ENCODE peak calls at places on chromosome 1, in four cellular contexts. One of them, this sample, is unnamed.

GRCh38 chr1:159917533-159917932 is 7.8 kb downstream of the TAGLN2 start:
- DNase-seq in H1: no peak
- DNase-seq in WTC11: no peak
- DNase-seq in SK-N-SH: no peak
- DNase-seq in this sample: no peak

GRCh38 chr1:91567583-91567982 is 66.9 kb downstream of the CDC7 start:
- DNase-seq in H1: no peak
- DNase-seq in WTC11: no peak
- DNase-seq in SK-N-SH: no peak
- DNase-seq in this sample: no peak

GRCh38 chr1:40630488-40631223 is 34.8 kb downstream of the RIMS3 start:
- DNase-seq in H1: peak
- DNase-seq in WTC11: peak
- DNase-seq in SK-N-SH: peak
- DNase-seq in this sample: peak

GRCh38 chr1:62180649-62181048 is 14.0 kb upstream of the L1TD1 start:
- DNase-seq in H1: no peak
- DNase-seq in WTC11: no peak
- DNase-seq in SK-N-SH: no peak
- DNase-seq in this sample: no peak

GRCh38 chr1:205913451-205914204 is 29.6 kb downstream of the SLC26A9 start:
- DNase-seq in H1: no peak
- DNase-seq in WTC11: no peak
- DNase-seq in SK-N-SH: peak
- DNase-seq in this sample: no peak

GRCh38 chr1:205630241-205630640 is 1.6 kb downstream of the ELK4 start:
- DNase-seq in H1: no peak
- DNase-seq in WTC11: no peak
- DNase-seq in SK-N-SH: no peak
- DNase-seq in this sample: no peak

GRCh38 chr1:60037061-60037460 is 36.5 kb downstream of the C1orf87 start:
- DNase-seq in H1: no peak
- DNase-seq in WTC11: no peak
- DNase-seq in SK-N-SH: no peak
- DNase-seq in this sample: no peak

GRCh38 chr1:94542088-94542671 is 621 bp upstream of the F3 start:
- DNase-seq in H1: peak
- DNase-seq in WTC11: peak
- DNase-seq in SK-N-SH: peak
- DNase-seq in this sample: no peak

GRCh38 chr1:157111396-157112165 is 12.0 kb upstream of the ETV3L start:
- DNase-seq in H1: no peak
- DNase-seq in WTC11: peak
- DNase-seq in SK-N-SH: no peak
- DNase-seq in this sample: no peak

GRCh38 chr1:63255153-63255552 is 67.2 kb upstream of the FOXD3 start:
- DNase-seq in H1: no peak
- DNase-seq in WTC11: no peak
- DNase-seq in SK-N-SH: no peak
- DNase-seq in this sample: no peak

GRCh38 chr1:203114202-203114601 is 13.3 kb upstream of the ADORA1 start:
- DNase-seq in H1: no peak
- DNase-seq in WTC11: no peak
- DNase-seq in SK-N-SH: no peak
- DNase-seq in this sample: no peak

GRCh38 chr1:107782192-107782845 is 182.7 kb downstream of the VAV3 start:
- DNase-seq in H1: no peak
- DNase-seq in WTC11: no peak
- DNase-seq in SK-N-SH: peak
- DNase-seq in this sample: peak

GRCh38 chr1:87588445-87588844 is 259.8 kb downstream of the LMO4 start:
- DNase-seq in H1: no peak
- DNase-seq in WTC11: no peak
- DNase-seq in SK-N-SH: no peak
- DNase-seq in this sample: no peak

GRCh38 chr1:110007045-110007444 is 22.5 kb downstream of the AHCYL1 start:
- DNase-seq in H1: no peak
- DNase-seq in WTC11: no peak
- DNase-seq in SK-N-SH: peak
- DNase-seq in this sample: no peak

GRCh38 chr1:8652607-8653046 is 164.8 kb downstream of the RERE start:
- DNase-seq in H1: no peak
- DNase-seq in WTC11: no peak
- DNase-seq in SK-N-SH: no peak
- DNase-seq in this sample: no peak

GRCh38 chr1:218266356-218266755 is 18.7 kb upstream of the RRP15 start:
- DNase-seq in H1: no peak
- DNase-seq in WTC11: no peak
- DNase-seq in SK-N-SH: no peak
- DNase-seq in this sample: no peak

GRCh38 chr1:154863702-154864174 is 6.3 kb downstream of the KCNN3 start:
- DNase-seq in H1: peak
- DNase-seq in WTC11: peak
- DNase-seq in SK-N-SH: peak
- DNase-seq in this sample: peak

GRCh38 chr1:116286541-116286971 is 86.5 kb upstream of the ATP1A1 start:
- DNase-seq in H1: no peak
- DNase-seq in WTC11: no peak
- DNase-seq in SK-N-SH: no peak
- DNase-seq in this sample: no peak

GRCh38 chr1:1293258-1293617 is 13.0 kb downstream of the SCNN1D start:
- DNase-seq in H1: no peak
- DNase-seq in WTC11: no peak
- DNase-seq in SK-N-SH: no peak
- DNase-seq in this sample: no peak

DNA sequence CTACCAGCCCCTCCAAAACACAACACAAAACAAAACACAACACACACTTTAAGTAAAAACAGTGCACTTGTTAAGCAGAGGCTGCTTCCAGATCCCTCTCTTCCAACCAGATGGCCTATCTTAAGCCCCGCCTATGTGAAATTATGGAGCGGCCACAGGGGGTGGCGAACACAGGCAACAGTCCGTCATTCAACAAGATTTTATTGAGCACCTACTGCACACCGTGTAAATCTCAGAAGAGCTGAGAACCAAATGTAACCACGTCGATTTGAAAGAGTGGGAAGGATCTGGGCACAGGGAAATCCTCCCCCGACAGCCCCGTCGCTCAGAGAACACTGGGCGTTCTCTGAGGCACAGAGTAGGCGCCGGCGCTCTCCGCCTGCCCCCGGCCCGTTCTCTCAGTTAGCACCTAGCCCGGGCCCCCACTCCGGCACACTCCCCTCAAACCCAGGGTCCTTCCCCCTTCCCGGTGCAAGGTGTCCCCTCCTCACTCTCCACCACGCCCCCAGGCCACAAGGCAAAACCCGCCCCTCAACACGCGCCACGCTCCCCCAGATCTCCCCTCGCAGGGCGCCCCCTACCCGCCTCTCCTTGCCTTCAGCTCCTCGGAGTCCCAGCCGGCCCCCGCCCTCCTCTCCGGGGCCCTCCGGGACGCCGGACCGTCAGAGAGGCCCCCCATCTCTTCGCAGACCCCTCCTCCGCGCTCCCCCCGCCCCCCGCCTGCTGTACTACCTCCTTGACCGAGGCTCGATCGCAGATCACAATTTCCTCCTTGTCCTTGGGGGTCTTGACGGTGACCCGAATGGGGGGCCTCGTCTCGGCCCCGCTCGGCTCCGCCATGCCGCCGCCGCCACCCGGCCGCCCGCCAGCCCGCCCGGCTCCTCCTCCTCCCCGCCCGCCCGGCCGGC is 482 bp downstream of the UBQLN4 start:
- DNase-seq in H1: peak
- DNase-seq in WTC11: peak
- DNase-seq in SK-N-SH: peak
- DNase-seq in this sample: peak
- TF ChIP-seq TEAD4 in H1: no peak
- TF ChIP-seq TEAD4 in WTC11: no peak
- TF ChIP-seq TEAD4 in SK-N-SH: no peak
- TF ChIP-seq TEAD4 in this sample: no peak

DNA sequence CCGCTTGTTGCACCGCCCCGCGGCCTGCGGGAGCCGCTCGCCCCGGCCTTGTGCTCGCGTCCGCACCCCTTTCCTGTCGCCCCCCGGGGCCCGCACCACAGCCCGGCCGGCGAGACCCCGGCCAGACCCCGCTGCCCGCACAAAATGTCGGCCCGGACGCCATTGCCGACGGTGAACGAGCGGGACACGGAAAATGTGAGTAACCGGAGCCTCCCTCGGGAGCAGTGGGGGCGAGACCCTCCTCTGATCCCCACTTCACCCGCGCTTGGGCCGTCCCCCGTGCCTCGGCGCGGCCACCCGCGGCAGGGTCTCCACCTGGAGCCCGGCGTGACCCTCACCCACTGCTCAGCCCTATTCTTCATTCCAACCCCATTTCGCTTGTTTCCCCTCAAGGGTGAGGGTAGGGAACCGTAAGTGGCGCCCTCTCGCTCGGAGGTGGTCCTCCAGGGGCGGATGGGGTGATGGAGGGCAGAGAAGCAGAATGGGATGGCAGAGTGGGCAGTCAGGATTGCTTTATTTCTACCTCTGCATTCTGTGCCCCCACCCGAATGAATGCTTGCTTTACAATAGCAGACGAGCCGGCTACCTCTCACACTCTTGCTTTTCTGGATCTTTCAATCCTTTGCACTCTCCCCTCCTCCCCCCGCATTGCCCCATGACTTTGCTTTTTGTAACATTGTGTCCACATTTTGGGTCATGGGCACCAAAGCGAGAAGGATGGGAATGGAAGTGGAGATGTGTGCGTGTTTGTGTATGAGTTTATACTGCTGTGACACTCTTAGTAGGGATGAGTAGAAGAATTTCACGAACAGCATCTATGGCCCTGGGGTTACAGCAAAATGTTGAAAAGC is 968 bp downstream of the MARK1 start:
- DNase-seq in H1: peak
- DNase-seq in WTC11: peak
- DNase-seq in SK-N-SH: no peak
- DNase-seq in this sample: no peak
- TF ChIP-seq TEAD4 in H1: no peak
- TF ChIP-seq TEAD4 in WTC11: no peak
- TF ChIP-seq TEAD4 in SK-N-SH: no peak
- TF ChIP-seq TEAD4 in this sample: no peak

GRCh38 chr1:29712801-29713200 is 476.5 kb downstream of the PTPRU start:
- DNase-seq in H1: no peak
- DNase-seq in WTC11: no peak
- DNase-seq in SK-N-SH: no peak
- DNase-seq in this sample: no peak

GRCh38 chr1:29712275-29712633 is 475.9 kb downstream of the PTPRU start:
- DNase-seq in H1: no peak
- DNase-seq in WTC11: no peak
- DNase-seq in SK-N-SH: no peak
- DNase-seq in this sample: no peak

GRCh38 chr1:29713857-29714256 is 477.5 kb downstream of the PTPRU start:
- DNase-seq in H1: no peak
- DNase-seq in WTC11: no peak
- DNase-seq in SK-N-SH: no peak
- DNase-seq in this sample: no peak

GRCh38 chr1:29709711-29710169 is 473.4 kb downstream of the PTPRU start:
- DNase-seq in H1: no peak
- DNase-seq in WTC11: no peak
- DNase-seq in SK-N-SH: no peak
- DNase-seq in this sample: no peak

DNA sequence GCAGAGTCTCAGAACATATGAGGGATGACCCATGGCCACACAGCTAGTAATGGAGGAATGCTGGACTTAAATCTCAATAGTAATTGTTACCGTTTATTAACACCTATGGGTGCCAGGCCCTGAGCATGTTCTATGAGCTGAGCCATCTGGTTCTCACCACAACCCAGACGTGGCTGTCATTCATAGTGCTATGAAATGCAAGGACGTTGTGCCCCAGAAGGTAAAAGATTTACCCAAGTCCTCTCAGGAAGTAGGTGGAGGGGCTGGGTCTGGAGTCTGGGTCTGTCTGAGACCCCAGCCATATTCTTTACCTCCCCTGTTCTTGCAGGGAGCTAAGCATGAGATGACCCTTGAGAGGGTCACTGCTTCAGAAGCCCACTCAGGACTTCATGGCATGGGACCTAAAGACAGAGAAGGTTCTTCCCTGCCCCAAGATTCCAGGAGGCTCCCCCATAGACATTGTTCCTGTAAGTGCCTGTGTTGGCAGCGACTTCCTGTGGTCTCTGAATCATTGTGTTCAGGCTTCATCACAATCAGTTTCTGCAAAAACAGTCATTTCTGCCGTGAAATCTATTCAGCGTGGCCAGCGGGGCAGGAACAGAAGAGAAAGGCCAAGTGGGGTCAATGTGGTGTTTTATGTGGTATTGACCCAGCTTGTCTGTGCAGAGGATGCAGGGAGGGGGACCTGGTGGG is 475.4 kb downstream of the PTPRU start:
- DNase-seq in H1: no peak
- DNase-seq in WTC11: no peak
- DNase-seq in SK-N-SH: no peak
- DNase-seq in this sample: no peak
- TF ChIP-seq TEAD4 in H1: no peak
- TF ChIP-seq TEAD4 in WTC11: no peak
- TF ChIP-seq TEAD4 in SK-N-SH: no peak
- TF ChIP-seq TEAD4 in this sample: no peak

GRCh38 chr1:56137090-56137489 is 442.3 kb downstream of the PLPP3 start:
- DNase-seq in H1: no peak
- DNase-seq in WTC11: no peak
- DNase-seq in SK-N-SH: no peak
- DNase-seq in this sample: no peak
- TF ChIP-seq TEAD4 in H1: no peak
- TF ChIP-seq TEAD4 in WTC11: no peak
- TF ChIP-seq TEAD4 in SK-N-SH: no peak
- TF ChIP-seq TEAD4 in this sample: no peak

GRCh38 chr1:25854554-25854953 is 4.7 kb downstream of the AUNIP start:
- DNase-seq in H1: no peak
- DNase-seq in WTC11: no peak
- DNase-seq in SK-N-SH: no peak
- DNase-seq in this sample: peak
- TF ChIP-seq TEAD4 in H1: no peak
- TF ChIP-seq TEAD4 in WTC11: no peak
- TF ChIP-seq TEAD4 in SK-N-SH: no peak
- TF ChIP-seq TEAD4 in this sample: peak

GRCh38 chr1:244341455-244342450 is 110.0 kb downstream of the ADSS2 start:
- DNase-seq in H1: peak
- DNase-seq in WTC11: peak
- DNase-seq in SK-N-SH: no peak
- DNase-seq in this sample: peak
- TF ChIP-seq TEAD4 in H1: no peak
- TF ChIP-seq TEAD4 in WTC11: no peak
- TF ChIP-seq TEAD4 in SK-N-SH: no peak
- TF ChIP-seq TEAD4 in this sample: no peak

This sample was measured in K562.